ENCODE peak calls at places on chromosomes 1 and 21, in ten cellular contexts. T, Y, X, N, C, K, P, H, V and J are unnamed samples.

GRCh38 chr1:97245682-97246081 is 524.1 kb downstream of the PTBP2 start:
- DNase-seq in K (no peak), N (no peak), V (peak; percentile 2), C (no peak), T (no peak), X (no peak), P (no peak), H (no peak), Y (no peak), J (peak; percentile 20)

GRCh38 chr1:205648212-205648910 is 16.6 kb upstream of the ELK4 start:
- DNase-seq in X (no peak), H (no peak), N (no peak), P (no peak), V (no peak), Y (no peak), T (no peak), K (no peak), C (no peak), J (no peak)

GRCh38 chr1:29356663-29357062 is 120.3 kb downstream of the PTPRU start:
- DNase-seq in N (no peak), T (no peak), H (no peak), Y (no peak), V (no peak), K (no peak), P (no peak), X (no peak), C (no peak), J (no peak)

GRCh38 chr1:116855788-116856187 is 53.9 kb upstream of the PTGFRN start:
- DNase-seq in P (no peak), N (no peak), Y (no peak), T (no peak), C (no peak), H (no peak), X (no peak), K (no peak), V (peak; percentile 85), J (no peak)

GRCh38 chr1:77230051-77230450 is 10.8 kb upstream of the PIGK start:
- DNase-seq in P (no peak), C (no peak), Y (no peak), N (no peak), H (no peak), K (no peak), V (no peak), T (no peak), X (no peak), J (no peak)

GRCh38 chr1:27824411-27824810 is 6.2 kb upstream of the PPP1R8 start:
- DNase-seq in K (no peak), X (no peak), N (no peak), V (no peak), P (no peak), T (no peak), Y (no peak), C (no peak), H (no peak), J (no peak)

GRCh38 chr1:48697066-48697707 is 79.5 kb downstream of the BEND5 start:
- DNase-seq in H (peak; percentile 23), T (peak; percentile 59), P (peak; percentile 79), C (peak; percentile 27), K (no peak), X (peak; percentile 25), V (peak; percentile 75), Y (no peak), N (peak; percentile 31), J (peak; percentile 26)

GRCh38 chr1:184023133-184023532 is 14.4 kb downstream of the COLGALT2 start:
- DNase-seq in K (no peak), H (no peak), V (no peak), N (no peak), P (no peak), X (no peak), Y (no peak), C (no peak), T (no peak), J (no peak)

GRCh38 chr21:30434033-30434631 is 4.1 kb downstream of the KRTAP13-4 start:
- DNase-seq in T (peak; percentile 67), V (peak; percentile 13), C (no peak), X (peak; percentile 13), H (no peak), K (no peak), N (no peak), Y (no peak), P (peak; percentile 73), J (no peak)

GRCh38 chr1:20724364-20725188 is 6.8 kb upstream of the KIF17 start:
- DNase-seq in H (no peak), C (no peak), N (no peak), Y (no peak), X (no peak), V (no peak), T (no peak), K (no peak), P (no peak), J (no peak)

GRCh38 chr1:1116701-1117468 is 996 bp upstream of the C1orf159 start:
- DNase-seq in K (no peak), C (peak; percentile 40), X (peak; percentile 25), P (peak; percentile 51), V (peak; percentile 54), H (peak; percentile 27), T (peak; percentile 24), Y (no peak), N (peak; percentile 21), J (no peak)

GRCh38 chr21:45496968-45497845 is 45.0 kb downstream of the SLC19A1 start:
- DNase-seq in X (no peak), V (no peak), K (no peak), H (no peak), P (no peak), C (no peak), T (no peak), N (no peak), Y (no peak), J (no peak)

GRCh38 chr1:26020941-26021646 is 481 bp upstream of the EXTL1 start:
- DNase-seq in H (no peak), P (no peak), V (no peak), X (no peak), C (no peak), T (no peak), Y (no peak), N (no peak), K (no peak), J (no peak)

GRCh38 chr1:31734582-31735107 is 29.5 kb downstream of the ADGRB2 start:
- DNase-seq in P (no peak), Y (no peak), H (no peak), V (no peak), K (no peak), X (no peak), C (no peak), N (no peak), T (no peak), J (no peak)

GRCh38 chr1:212587304-212588136 is 21.0 kb upstream of the ATF3 start:
- DNase-seq in T (no peak), N (no peak), K (no peak), H (no peak), X (no peak), P (no peak), V (no peak), C (no peak), Y (no peak), J (no peak)

GRCh38 chr1:58628987-58629598 is 52.0 kb upstream of the TACSTD2 start:
- DNase-seq in T (no peak), X (no peak), Y (no peak), N (no peak), K (no peak), P (no peak), V (peak; percentile 57), H (no peak), C (no peak), J (no peak)

GRCh38 chr1:160071289-160071688 is 1.3 kb upstream of the KCNJ10 start:
- DNase-seq in T (no peak), V (no peak), X (no peak), Y (no peak), P (no peak), N (no peak), H (no peak), C (no peak), K (no peak), J (no peak)

GRCh38 chr1:5976231-5976630 is 16.0 kb downstream of the NPHP4 start:
- DNase-seq in T (no peak), V (no peak), X (no peak), N (no peak), C (no peak), Y (no peak), H (no peak), K (no peak), P (no peak), J (no peak)

GRCh38 chr1:197911857-197912696 is 5.1 kb upstream of the LHX9 start:
- DNase-seq in H (no peak), C (no peak), V (peak; percentile 34), N (no peak), Y (no peak), K (no peak), X (no peak), T (no peak), P (no peak), J (no peak)

GRCh38 chr1:64499966-64500365 is 30.0 kb downstream of the CACHD1 start:
- DNase-seq in P (no peak), K (no peak), C (peak; percentile 7), T (peak; percentile 27), V (no peak), H (no peak), N (no peak), Y (no peak), X (no peak), J (no peak)

GRCh38 chr1:168134132-168135041 is 2.3 kb downstream of the GPR161 start:
- DNase-seq in V (no peak), X (no peak), H (no peak), K (no peak), Y (no peak), P (no peak), C (no peak), N (no peak), T (no peak), J (no peak)

GRCh38 chr1:223556414-223557124 is 108.9 kb downstream of the CAPN8 start:
- DNase-seq in X (peak; percentile 18), H (no peak), Y (no peak), K (no peak), C (no peak), T (peak; percentile 61), V (peak; percentile 20), P (peak; percentile 82), N (no peak), J (no peak)

GRCh38 chr1:184716158-184716557 is 38.5 kb downstream of the EDEM3 start:
- DNase-seq in C (no peak), K (no peak), X (no peak), V (peak; percentile 7), T (no peak), Y (no peak), H (no peak), N (no peak), P (no peak), J (no peak)

GRCh38 chr21:32826317-32827167 is 55.0 kb upstream of the PAXBP1 start:
- DNase-seq in N (no peak), Y (peak; percentile 50), T (peak; percentile 74), V (peak; percentile 73), X (peak; percentile 34), K (peak; percentile 15), H (no peak), C (peak; percentile 3), P (peak; percentile 82), J (peak; percentile 62)